ENCODE peak calls at places on chromosomes 7 and 10, in four cellular contexts. H is adrenal gland; P is activated naive CD4-positive, alpha-beta T cell treated with Interleukin-2 at 50 U/mL for 16 hours; J is activated T-helper 1 cell treated with Interleukin-2 at 50 U/mL for 16 hours. A is an unnamed sample.

GRCh38 chr7:39517240-39517639 is 49.0 kb upstream of the YAE1 start:
- DNase-seq in H (no peak), P (no peak), J (no peak), A (no peak)

GRCh38 chr7:492714-493065 is 27.0 kb downstream of the PDGFA start:
- DNase-seq in P (no peak), H (no peak), J (no peak), A (peak)

GRCh38 chr7:77538186-77538907 is 1.3 kb downstream of the PTPN12 start:
- DNase-seq in P (no peak), J (no peak), H (peak), A (peak)

GRCh38 chr10:49758249-49758930 is 3.7 kb downstream of the OGDHL start:
- DNase-seq in J (no peak), H (no peak), P (no peak), A (no peak)

GRCh38 chr7:63029207-63029522 is 969.5 kb upstream of the ZNF722 start:
- DNase-seq in J (no peak), H (no peak), P (no peak), A (no peak)

GRCh38 chr7:105718511-105718925 is 137.2 kb upstream of the EFCAB10 start:
- DNase-seq in J (no peak), P (no peak), H (peak), A (peak)

GRCh38 chr10:94123253-94123995 is 129.7 kb downstream of the PLCE1 start:
- DNase-seq in P (no peak), J (no peak), H (no peak), A (no peak)

GRCh38 chr10:97827778-97828291 is 21.8 kb upstream of the GOLGA7B start:
- DNase-seq in P (no peak), J (no peak), H (no peak), A (no peak)

GRCh38 chr10:122507661-122508060 is 46.3 kb downstream of the HTRA1 start:
- DNase-seq in H (no peak), J (no peak), P (no peak), A (peak)